ENCODE peak calls at places on chromosomes 3 and 15, in seven cellular contexts. A is GM12892, B is K562, S is HepG2, N is GM12878, J is H1, W is SK-N-SH. O is an unnamed sample.

GRCh38 chr15:66883322-66883911 is 181.4 kb downstream of the SMAD6 start:
- DNase-seq in A (no peak), S (peak), B (no peak), W (no peak), J (peak), N (no peak), O (no peak)

GRCh38 chr3:173284301-173284700 is 113.2 kb upstream of the NLGN1 start:
- DNase-seq in J (no peak), N (no peak), A (no peak), B (no peak), S (no peak), W (no peak), O (no peak)

GRCh38 chr3:10551139-10551538 is 45.8 kb upstream of the ATP2B2 start:
- DNase-seq in J (no peak), W (no peak), B (no peak), S (no peak), N (no peak), A (no peak), O (no peak)

GRCh38 chr15:84975871-84976351 is 5.7 kb upstream of the PDE8A start:
- DNase-seq in J (no peak), A (no peak), S (no peak), W (no peak), B (no peak), N (no peak), O (no peak)

GRCh38 chr15:80404719-80405553 is 754 bp downstream of the ARNT2 start:
- DNase-seq in J (no peak), A (peak), N (no peak), S (no peak), W (peak), B (no peak), O (no peak)

GRCh38 chr3:170992854-170993253 is 33.7 kb downstream of the SLC2A2 start:
- DNase-seq in J (no peak), W (no peak), N (no peak), S (no peak), B (no peak), A (no peak), O (no peak)

GRCh38 chr3:99842826-99843589 is 25.3 kb downstream of the CMSS1 start:
- DNase-seq in A (no peak), W (peak), N (no peak), B (peak), S (peak), J (no peak), O (no peak)

GRCh38 chr3:52532517-52532837 is 1.2 kb downstream of the NT5DC2 start:
- DNase-seq in N (no peak), B (peak), W (peak), S (peak), A (peak), J (no peak), O (peak)

GRCh38 chr15:79296583-79296982 is 14.1 kb downstream of the ANKRD34C start:
- DNase-seq in S (no peak), W (no peak), B (no peak), N (no peak), A (no peak), J (no peak), O (no peak)

GRCh38 chr3:13133011-13133410 is 59.8 kb upstream of the IQSEC1 start:
- DNase-seq in J (no peak), A (no peak), B (no peak), N (no peak), S (no peak), W (no peak), O (no peak)

GRCh38 chr3:13134879-13135206 is 61.6 kb upstream of the IQSEC1 start:
- DNase-seq in N (no peak), S (no peak), B (no peak), W (no peak), A (no peak), J (no peak), O (no peak)

GRCh38 chr3:13133471-13133981 is 60.3 kb upstream of the IQSEC1 start:
- DNase-seq in A (no peak), S (no peak), N (no peak), J (no peak), W (no peak), B (no peak), O (no peak)

GRCh38 chr3:13135251-13135810 is 62.1 kb upstream of the IQSEC1 start:
- DNase-seq in N (no peak), J (no peak), B (no peak), A (no peak), W (no peak), S (no peak), O (no peak)

DNA sequence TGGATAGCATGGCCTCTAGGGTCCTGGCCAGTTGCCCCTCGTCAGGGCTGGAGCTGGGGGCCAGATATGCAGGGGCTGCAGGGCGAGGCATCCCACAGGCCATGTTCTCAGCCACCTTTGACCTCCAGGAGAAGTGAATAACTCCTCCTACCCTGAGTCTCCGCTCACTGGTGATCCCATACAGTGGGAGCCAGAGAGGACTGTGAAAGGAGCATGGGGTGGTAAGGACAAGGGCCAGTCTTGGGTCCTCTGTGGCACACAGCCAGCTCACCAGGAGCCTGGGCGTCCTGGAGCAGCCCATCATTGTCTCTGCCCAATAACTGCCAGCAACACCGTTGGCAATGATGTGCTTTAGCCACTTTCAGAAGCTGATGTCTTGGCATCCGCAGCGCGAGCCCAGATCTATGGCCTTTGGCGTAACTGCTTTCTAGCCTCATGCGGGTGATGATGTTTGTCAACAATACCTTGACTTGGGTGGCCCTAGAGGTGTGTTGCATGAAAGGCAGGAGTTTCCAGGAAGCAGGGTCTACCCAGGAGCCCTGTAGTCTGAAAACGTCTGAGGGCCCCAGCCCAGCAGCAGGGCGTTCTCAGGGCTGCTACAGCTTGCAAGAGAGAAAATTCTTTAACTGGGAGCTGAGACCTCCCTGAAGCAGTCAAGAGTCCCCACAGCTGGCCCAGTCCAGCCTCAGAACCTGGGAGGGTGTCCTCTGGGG is 61.1 kb upstream of the IQSEC1 start:
- DNase-seq in N (no peak), J (no peak), A (no peak), B (no peak), S (no peak), W (no peak), O (no peak)
- TF ChIP-seq TAF1 in N (no peak), J (no peak), A (no peak), B (no peak), S (no peak), W (no peak), O (no peak)

GRCh38 chr3:133588035-133588434 is 14.5 kb downstream of the CDV3 start:
- DNase-seq in J (no peak), A (no peak), N (no peak), B (no peak), S (no peak), W (no peak), O (no peak)
- TF ChIP-seq POLR2AphosphoS5 in J (no peak), A (no peak), N (peak), B (no peak), S (no peak), W (no peak), O (no peak)

GRCh38 chr3:150184426-150185071 is 213.9 kb upstream of the PFN2 start:
- DNase-seq in W (no peak), B (no peak), J (no peak), A (no peak), S (peak), N (no peak), O (no peak)
- TF ChIP-seq TAF1 in W (no peak), B (no peak), J (no peak), A (no peak), S (no peak), N (no peak), O (no peak)

GRCh38 chr3:43951813-43952212 is 261.1 kb downstream of the ABHD5 start:
- DNase-seq in J (no peak), W (no peak), B (no peak), S (no peak), N (no peak), A (no peak), O (no peak)
- TF ChIP-seq POLR2AphosphoS5 in J (no peak), W (no peak), B (no peak), S (no peak), N (no peak), A (no peak), O (no peak)

GRCh38 chr3:49844464-49845183 is 11.7 kb downstream of the TRAIP start:
- DNase-seq in W (no peak), B (no peak), A (no peak), N (no peak), S (peak), J (no peak), O (no peak)
- TF ChIP-seq TAF1 in W (no peak), B (no peak), A (no peak), N (no peak), S (no peak), J (no peak), O (no peak)

GRCh38 chr3:126887686-126888085 is 95.2 kb upstream of the PLXNA1 start:
- DNase-seq in J (no peak), A (no peak), B (no peak), N (no peak), S (no peak), W (no peak), O (no peak)

GRCh38 chr3:126883241-126883640 is 99.7 kb upstream of the PLXNA1 start:
- DNase-seq in S (no peak), B (no peak), J (no peak), N (no peak), A (no peak), W (no peak), O (no peak)

GRCh38 chr3:126888186-126888760 is 94.6 kb upstream of the PLXNA1 start:
- DNase-seq in S (no peak), J (no peak), A (no peak), B (no peak), W (no peak), N (no peak), O (no peak)

GRCh38 chr3:126885425-126885824 is 97.5 kb upstream of the PLXNA1 start:
- DNase-seq in S (no peak), N (no peak), W (no peak), J (no peak), B (no peak), A (no peak), O (no peak)

DNA sequence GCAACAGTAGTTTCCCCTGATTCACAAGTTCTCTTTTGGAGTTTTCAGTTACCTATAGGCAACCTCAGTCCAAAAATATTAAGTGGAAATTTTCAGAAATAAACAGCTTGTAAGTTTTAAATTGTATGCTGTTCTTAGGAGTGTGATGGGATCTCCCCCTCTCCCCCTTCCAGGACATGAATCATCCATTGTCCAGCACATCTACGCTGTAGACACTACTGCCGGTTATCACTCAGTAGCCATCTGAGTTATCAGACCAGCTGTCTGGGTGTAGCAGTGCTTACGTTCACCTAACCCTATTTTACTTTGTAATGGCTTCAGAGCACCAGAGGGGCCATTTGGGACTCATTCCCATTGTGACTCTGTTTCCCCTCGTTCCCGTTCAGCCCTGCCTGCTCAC is 96.7 kb upstream of the PLXNA1 start:
- DNase-seq in A (no peak), B (peak), S (no peak), N (no peak), W (peak), J (no peak), O (no peak)
- TF ChIP-seq POLR2AphosphoS5 in A (no peak), B (no peak), S (no peak), N (no peak), W (no peak), J (no peak), O (no peak)

DNA sequence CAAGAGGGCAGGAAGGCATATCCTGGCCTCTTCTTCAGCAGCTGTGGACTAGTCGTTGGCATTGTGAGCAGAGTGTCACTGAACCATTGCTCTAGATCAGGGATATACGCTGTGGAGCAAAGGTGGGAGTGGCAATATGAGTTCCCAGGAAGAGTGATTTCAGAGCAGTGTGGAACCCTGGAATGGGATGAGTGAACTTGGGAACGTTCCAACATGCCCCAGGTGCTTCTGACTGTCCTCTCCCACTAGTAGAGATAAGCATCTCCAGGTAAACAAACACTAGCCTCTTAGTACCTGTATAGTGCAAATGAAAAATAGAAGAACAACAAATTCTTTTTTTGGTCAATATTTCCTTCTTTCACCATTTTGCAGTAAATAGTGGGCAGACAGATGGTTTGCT is 123.6 kb upstream of the VEPH1 start:
- DNase-seq in J (no peak), A (no peak), B (no peak), N (no peak), S (no peak), W (no peak), O (no peak)
- TF ChIP-seq TAF1 in J (no peak), A (no peak), B (no peak), N (no peak), S (no peak), W (no peak), O (no peak)

DNA sequence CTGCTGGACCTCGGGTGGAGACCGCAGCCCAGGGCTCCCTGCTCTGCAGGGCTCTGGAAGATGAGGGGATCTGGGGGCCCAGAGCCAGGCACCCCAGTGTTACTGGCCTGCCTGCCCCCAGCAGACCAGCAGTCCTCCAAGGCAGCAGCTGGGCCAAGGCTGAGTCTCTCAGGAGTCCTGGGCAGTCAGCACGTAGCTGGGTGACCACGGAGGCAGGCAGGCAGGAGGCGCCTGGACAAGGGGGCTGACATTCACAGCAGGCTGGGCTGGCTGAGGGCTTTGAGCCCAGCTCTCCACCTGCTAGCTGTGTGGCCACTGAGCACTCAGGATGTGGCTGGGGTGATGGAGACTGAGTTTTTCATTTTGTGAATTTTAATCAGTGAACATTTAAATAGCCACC is 67.9 kb downstream of the IQSEC1 start:
- DNase-seq in W (no peak), A (no peak), B (no peak), S (no peak), N (no peak), J (no peak), O (no peak)
- TF ChIP-seq POLR2AphosphoS5 in W (no peak), A (no peak), B (no peak), S (no peak), N (no peak), J (no peak), O (no peak)

DNA sequence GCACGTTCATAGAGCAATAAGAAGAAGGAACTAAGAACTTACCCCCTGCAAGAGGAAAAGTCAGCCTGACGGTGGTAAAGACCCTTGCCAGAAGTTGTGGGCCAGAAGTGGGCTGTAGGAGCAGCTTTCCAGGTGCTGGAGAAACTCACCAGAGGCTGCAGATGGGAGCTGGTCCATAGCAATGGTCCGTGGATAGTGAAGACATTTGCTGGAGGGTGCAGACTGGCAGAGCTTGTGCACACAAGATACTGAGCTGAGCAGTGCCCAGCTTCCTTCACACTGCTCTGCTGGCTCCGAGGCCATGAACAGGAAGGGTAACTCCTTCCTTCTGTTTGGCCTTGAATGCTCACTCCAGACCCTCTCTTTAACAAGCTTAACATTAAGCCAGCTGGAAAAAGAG is 149.8 kb upstream of the BNIP2 start:
- DNase-seq in J (no peak), W (no peak), N (no peak), B (no peak), A (no peak), S (no peak), O (no peak)
- TF ChIP-seq TAF1 in J (no peak), W (no peak), N (no peak), B (no peak), A (no peak), S (no peak), O (no peak)